ENCODE peak calls at places on chromosomes 11 and 22, in eight cellular contexts. K is adrenal gland, V is K562, E is right lobe of liver, J is IMR-90, Z is tibial artery, C is body of pancreas, A is AG04450. R is an unnamed sample.

GRCh38 chr22:45190473-45190872 is 26.7 kb downstream of the NUP50 start:
- DNase-seq in V (no peak), E (no peak), K (no peak), A (no peak), Z (no peak), J (no peak), C (no peak), R (no peak)

GRCh38 chr11:30392977-30393376 is 70.1 kb downstream of the ARL14EP start:
- DNase-seq in A (no peak), V (no peak), Z (no peak), J (no peak), E (no peak), K (no peak), C (no peak), R (no peak)

GRCh38 chr22:25030636-25031035 is 78.1 kb downstream of the KIAA1671 start:
- DNase-seq in E (peak; percentile 83), V (no peak), C (peak; percentile 32), Z (no peak), A (no peak), J (no peak), K (peak; percentile 89), R (no peak)

GRCh38 chr11:2912498-2912897 is 16.7 kb downstream of the PHLDA2 start:
- DNase-seq in J (peak; percentile 85), A (no peak), E (no peak), V (peak; percentile 87), K (no peak), Z (no peak), C (peak; percentile 99), R (peak; percentile 99)

GRCh38 chr11:64290894-64291745 is at the start of gene KCNK4:
- DNase-seq in C (no peak), Z (no peak), J (no peak), K (no peak), E (no peak), A (no peak), V (no peak), R (no peak)

GRCh38 chr22:43388420-43388851 is 23.4 kb upstream of the MPPED1 start:
- DNase-seq in K (peak; percentile 87), C (peak; percentile 70), V (peak; percentile 62), A (no peak), J (peak; percentile 45), E (peak; percentile 81), Z (peak; percentile 75), R (no peak)

GRCh38 chr11:84947970-84948600 is 679.1 kb downstream of the DLG2 start:
- DNase-seq in E (no peak), J (peak; percentile 7), V (no peak), K (no peak), Z (no peak), A (no peak), C (no peak), R (no peak)

GRCh38 chr22:33519974-33520903 is 400.0 kb downstream of the LARGE1 start:
- DNase-seq in J (no peak), E (no peak), K (no peak), C (no peak), V (no peak), A (no peak), Z (no peak), R (no peak)

GRCh38 chr11:35618497-35619029 is 303 bp downstream of the FJX1 start:
- DNase-seq in V (peak; percentile 25), E (peak; percentile 49), A (no peak), J (peak; percentile 51), K (no peak), C (peak; percentile 37), Z (no peak), R (no peak)

GRCh38 chr11:123057604-123058305 is 4.2 kb downstream of the HSPA8 start:
- DNase-seq in K (peak; percentile 44), A (no peak), J (no peak), E (no peak), V (no peak), Z (no peak), C (no peak), R (no peak)

GRCh38 chr11:92159931-92160330 is 64.7 kb upstream of the FAT3 start:
- DNase-seq in V (no peak), Z (no peak), J (no peak), K (no peak), A (no peak), C (no peak), E (no peak), R (no peak)

GRCh38 chr11:65316311-65316978 is 1.8 kb downstream of the CDC42EP2 start:
- DNase-seq in C (no peak), V (peak; percentile 37), A (peak; percentile 91), Z (no peak), E (no peak), J (peak; percentile 97), K (no peak), R (no peak)

GRCh38 chr22:27715078-27715477 is 86.5 kb downstream of the MN1 start:
- DNase-seq in J (no peak), E (no peak), C (no peak), A (no peak), Z (no peak), V (no peak), K (no peak), R (no peak)

GRCh38 chr11:17333799-17334586 is 17.6 kb upstream of the NCR3LG1 start:
- DNase-seq in J (no peak), V (no peak), C (no peak), E (no peak), Z (no peak), K (no peak), A (no peak), R (no peak)

GRCh38 chr22:47195676-47196492 is 433.4 kb downstream of the TBC1D22A start:
- DNase-seq in J (no peak), V (no peak), C (peak; percentile 11), K (peak; percentile 47), A (no peak), E (no peak), Z (peak; percentile 47), R (no peak)

GRCh38 chr11:117096140-117096972 is 1.9 kb downstream of the SIK3 start:
- DNase-seq in K (no peak), A (no peak), J (no peak), C (no peak), Z (no peak), V (peak; percentile 80), E (peak; percentile 65), R (no peak)

GRCh38 chr22:39220450-39220849 is 24.3 kb downstream of the PDGFB start:
- DNase-seq in E (no peak), C (no peak), A (no peak), Z (no peak), V (no peak), J (no peak), K (no peak), R (peak; percentile 18)

GRCh38 chr11:133825156-133825555 is 20.2 kb downstream of the SPATA19 start:
- DNase-seq in A (no peak), V (no peak), C (no peak), Z (no peak), K (no peak), J (no peak), E (no peak), R (no peak)

GRCh38 chr22:46625113-46625842 is 5.1 kb downstream of the GRAMD4 start:
- DNase-seq in E (no peak), J (no peak), K (no peak), A (no peak), V (no peak), C (no peak), Z (no peak), R (no peak)

GRCh38 chr11:13258855-13259254 is 18.7 kb upstream of the BMAL1 start:
- DNase-seq in Z (no peak), J (no peak), E (no peak), C (no peak), A (no peak), V (no peak), K (no peak), R (no peak)

GRCh38 chr22:46851941-46852340 is 89.5 kb downstream of the TBC1D22A start:
- DNase-seq in V (no peak), K (no peak), J (no peak), A (no peak), E (no peak), Z (no peak), C (no peak), R (no peak)

GRCh38 chr11:80694385-80694784 is 1253.6 kb upstream of the TENM4 start:
- DNase-seq in A (no peak), V (no peak), C (no peak), K (no peak), Z (no peak), J (no peak), E (no peak), R (no peak)

GRCh38 chr11:117201516-117201866 is 2.3 kb downstream of the TAGLN start:
- DNase-seq in V (no peak), C (no peak), Z (no peak), J (no peak), E (peak; percentile 51), A (no peak), K (no peak), R (no peak)

GRCh38 chr11:17494019-17494418 is 17.4 kb upstream of the ABCC8 start:
- DNase-seq in V (no peak), C (no peak), A (no peak), J (no peak), E (no peak), K (no peak), Z (no peak), R (no peak)

GRCh38 chr11:62842171-62842717 is 2.9 kb upstream of the WDR74 start:
- DNase-seq in V (no peak), Z (peak; percentile 72), C (no peak), E (peak; percentile 65), A (no peak), K (peak; percentile 77), J (no peak), R (no peak)

GRCh38 chr11:122046846-122047245 is 69.2 kb downstream of the BLID start:
- DNase-seq in C (no peak), K (no peak), J (peak; percentile 96), E (no peak), V (no peak), Z (peak; percentile 77), A (peak; percentile 71), R (no peak)
- H3K27ac ChIP-seq in C (no peak overlapping the region), K (no peak overlapping the region), J (peak overlapping the region; percentile 3), E (no peak overlapping the region), V (no peak overlapping the region), Z (peak overlapping the region; percentile 88), A (peak overlapping the region; percentile 93), R (peak overlapping the region; percentile 94)

GRCh38 chr22:37951305-37951704 is 2.1 kb downstream of the C22orf23 start:
- DNase-seq in J (peak; percentile 32), Z (no peak), E (no peak), C (no peak), A (no peak), K (no peak), V (peak; percentile 57), R (no peak)
- TF ChIP-seq CTCF in J (peak; percentile 5), Z (no peak), E (no peak), C (no peak), A (peak; percentile 24), K (no peak), V (peak; percentile 38), R (no peak)

GRCh38 chr11:108206969-108207682 is 15.3 kb downstream of the NPAT start:
- DNase-seq in C (no peak), V (no peak), J (no peak), A (no peak), E (no peak), Z (no peak), K (no peak), R (no peak)
- H3K9me3 ChIP-seq in C (no peaks in the 10 kb centered on the region), V (peaks cover 29% of the 10 kb centered on the region), J (peaks cover 16% of the 10 kb centered on the region), A (peaks cover 29% of the 10 kb centered on the region), E (no peaks in the 10 kb centered on the region), Z (no peaks in the 10 kb centered on the region), K (no peaks in the 10 kb centered on the region), R (no peaks in the 10 kb centered on the region)

GRCh38 chr11:95242990-95243590 is 12.1 kb upstream of the SESN3 start:
- DNase-seq in K (no peak), J (no peak), V (no peak), A (no peak), E (no peak), C (no peak), Z (no peak), R (no peak)
- H3K27ac ChIP-seq in K (no peak overlapping the region), J (no peak overlapping the region), V (no peak overlapping the region), A (no peak overlapping the region), E (no peak overlapping the region), C (peak overlapping the region; percentile 66), Z (no peak overlapping the region), R (no peak overlapping the region)

R was measured in RWPE2.